ENCODE peak calls at places on chromosomes 5 and 9, in five cellular contexts. K, B, A, R and P are unnamed samples.

GRCh38 chr5:133113331-133114061 is 61.7 kb downstream of the HSPA4 start:
- DNase-seq in K (no peak), B (no peak), A (no peak), R (no peak), P (no peak)

GRCh38 chr5:53942724-53943123 is 367.6 kb downstream of the ARL15 start:
- DNase-seq in K (no peak), B (no peak), A (peak; percentile 11), R (peak; percentile 16), P (no peak)

GRCh38 chr5:118196229-118196628 is 792.1 kb downstream of the DTWD2 start:
- DNase-seq in K (no peak), B (no peak), A (no peak), R (no peak), P (no peak)

GRCh38 chr9:134641173-134641985 is at the start of gene COL5A1:
- DNase-seq in K (peak; percentile 77), B (peak; percentile 68), A (peak; percentile 97), R (peak; percentile 91), P (peak; percentile 77)

GRCh38 chr9:136089697-136090045 is 5.4 kb downstream of the NACC2 start:
- DNase-seq in K (no peak), B (no peak), A (peak; percentile 70), R (no peak), P (no peak)

GRCh38 chr9:70921126-70921525 is 200.3 kb downstream of the TRPM3 start:
- DNase-seq in K (no peak), B (no peak), A (no peak), R (no peak), P (no peak)

GRCh38 chr5:75275736-75276135 is 39.1 kb upstream of the ANKRD31 start:
- DNase-seq in K (no peak), B (no peak), A (no peak), R (no peak), P (no peak)

GRCh38 chr5:32109236-32109635 is 64.9 kb downstream of the GOLPH3 start:
- DNase-seq in K (no peak), B (no peak), A (no peak), R (no peak), P (no peak)

GRCh38 chr5:130923543-130924159 is 241.4 kb downstream of the HINT1 start:
- DNase-seq in K (no peak), B (no peak), A (no peak), R (no peak), P (no peak)

GRCh38 chr9:21660976-21661375 is 141.5 kb upstream of the MTAP start:
- DNase-seq in K (no peak), B (no peak), A (no peak), R (no peak), P (no peak)

GRCh38 chr5:36272136-36272665 is 29.5 kb downstream of the RANBP3L start:
- DNase-seq in K (no peak), B (no peak), A (no peak), R (no peak), P (no peak)

GRCh38 chr5:172146748-172147092 is 41.3 kb downstream of the STK10 start:
- DNase-seq in K (no peak), B (no peak), A (no peak), R (no peak), P (no peak)

GRCh38 chr5:139908749-139909148 is 113.1 kb downstream of the PSD2 start:
- DNase-seq in K (no peak), B (peak; percentile 54), A (no peak), R (peak; percentile 45), P (no peak)

GRCh38 chr5:58849995-58850667 is 267.3 kb downstream of the RAB3C start:
- DNase-seq in K (no peak), B (peak; percentile 85), A (peak; percentile 4), R (no peak), P (peak; percentile 18)

GRCh38 chr5:67166460-67166871 is 30.1 kb downstream of the CD180 start:
- DNase-seq in K (no peak), B (no peak), A (no peak), R (peak; percentile 74), P (peak; percentile 87)

GRCh38 chr9:34510032-34510431 is 12.8 kb downstream of the ENHO start:
- DNase-seq in K (no peak), B (no peak), A (no peak), R (no peak), P (no peak)

GRCh38 chr5:160616712-160617497 is 195.2 kb downstream of the PTTG1 start:
- DNase-seq in K (no peak), B (no peak), A (no peak), R (no peak), P (no peak)

GRCh38 chr9:133804199-133804598 is 66.0 kb upstream of the SARDH start:
- DNase-seq in K (no peak), B (no peak), A (no peak), R (no peak), P (no peak)

GRCh38 chr9:117268847-117269452 is 145.9 kb downstream of the ASTN2 start:
- DNase-seq in K (no peak), B (no peak), A (no peak), R (no peak), P (no peak)

GRCh38 chr9:84846501-84847323 is 177.2 kb downstream of the NTRK2 start:
- DNase-seq in K (no peak), B (no peak), A (no peak), R (no peak), P (no peak)

GRCh38 chr9:94082553-94082952 is 1.7 kb upstream of the PTPDC1 start:
- DNase-seq in K (no peak), B (no peak), A (no peak), R (no peak), P (no peak)

GRCh38 chr9:77177894-77178794 is 810 bp downstream of the VPS13A start:
- DNase-seq in K (no peak), B (peak; percentile 39), A (peak; percentile 53), R (peak; percentile 54), P (peak; percentile 69)

GRCh38 chr9:107954303-107954702 is 464.7 kb upstream of the KLF4 start:
- DNase-seq in K (no peak), B (no peak), A (no peak), R (no peak), P (no peak)

GRCh38 chr5:6745706-6746217 is 32.5 kb downstream of the TENT4A start:
- DNase-seq in K (no peak), B (no peak), A (peak; percentile 66), R (no peak), P (no peak)

GRCh38 chr5:132064140-132064539 is 3.7 kb downstream of the IL3 start:
- DNase-seq in K (no peak), B (peak; percentile 5), A (no peak), R (no peak), P (peak; percentile 33)

GRCh38 chr5:42598311-42598710 is 158.3 kb upstream of the CCDC152 start:
- DNase-seq in K (no peak), B (no peak), A (no peak), R (no peak), P (no peak)

GRCh38 chr9:19577411-19577810 is 168.6 kb downstream of the ACER2 start:
- DNase-seq in K (no peak), B (no peak), A (no peak), R (no peak), P (no peak)